ENCODE peak calls at places on chromosomes 2 and 18, in five cellular contexts. T, K, L, J and I are unnamed samples.
A peak's percentile ranks its signal among the peaks of the same experiment; 100 is the strongest.

GRCh38 chr2:161246301-161246700 is 61.9 kb upstream of the PSMD14 start:
- DNase-seq in T (no peak), K (no peak), L (no peak), J (no peak), I (no peak)

GRCh38 chr2:18855027-18855426 is 265.7 kb upstream of the NT5C1B start:
- DNase-seq in T (peak; percentile 27), K (peak; percentile 40), L (no peak), J (no peak), I (no peak)

GRCh38 chr18:63823516-63824219 is 48.5 kb downstream of the SERPINB7 start:
- DNase-seq in T (peak; percentile 51), K (peak; percentile 6), L (peak; percentile 51), J (peak; percentile 28), I (no peak)

GRCh38 chr18:42348722-42349121 is 393.7 kb downstream of the PIK3C3 start:
- DNase-seq in T (no peak), K (no peak), L (no peak), J (no peak), I (no peak)

GRCh38 chr2:95361216-95361980 is 41.1 kb upstream of the FAHD2A start:
- DNase-seq in T (no peak), K (no peak), L (no peak), J (no peak), I (no peak)

GRCh38 chr18:49853436-49853835 is 40.1 kb upstream of the ACAA2 start:
- DNase-seq in T (no peak), K (no peak), L (no peak), J (no peak), I (no peak)

GRCh38 chr2:102473020-102473419 is at the start of gene SLC9A4:
- DNase-seq in T (peak; percentile 59), K (peak; percentile 54), L (no peak), J (peak; percentile 31), I (no peak)

GRCh38 chr18:3151379-3152264 is 68.1 kb downstream of the MYOM1 start:
- DNase-seq in T (peak; percentile 34), K (peak; percentile 54), L (no peak), J (peak; percentile 23), I (peak; percentile 1)

GRCh38 chr2:101717041-101717817 is 19.7 kb downstream of the MAP4K4 start:
- DNase-seq in T (no peak), K (no peak), L (no peak), J (peak; percentile 31), I (no peak)

GRCh38 chr2:226529556-226529955 is 270.1 kb downstream of the IRS1 start:
- DNase-seq in T (no peak), K (no peak), L (no peak), J (no peak), I (no peak)

GRCh38 chr2:109516445-109517117 is 97.2 kb downstream of the SEPTIN10 start:
- DNase-seq in T (peak; percentile 58), K (peak; percentile 21), L (no peak), J (peak; percentile 48), I (no peak)

DNA sequence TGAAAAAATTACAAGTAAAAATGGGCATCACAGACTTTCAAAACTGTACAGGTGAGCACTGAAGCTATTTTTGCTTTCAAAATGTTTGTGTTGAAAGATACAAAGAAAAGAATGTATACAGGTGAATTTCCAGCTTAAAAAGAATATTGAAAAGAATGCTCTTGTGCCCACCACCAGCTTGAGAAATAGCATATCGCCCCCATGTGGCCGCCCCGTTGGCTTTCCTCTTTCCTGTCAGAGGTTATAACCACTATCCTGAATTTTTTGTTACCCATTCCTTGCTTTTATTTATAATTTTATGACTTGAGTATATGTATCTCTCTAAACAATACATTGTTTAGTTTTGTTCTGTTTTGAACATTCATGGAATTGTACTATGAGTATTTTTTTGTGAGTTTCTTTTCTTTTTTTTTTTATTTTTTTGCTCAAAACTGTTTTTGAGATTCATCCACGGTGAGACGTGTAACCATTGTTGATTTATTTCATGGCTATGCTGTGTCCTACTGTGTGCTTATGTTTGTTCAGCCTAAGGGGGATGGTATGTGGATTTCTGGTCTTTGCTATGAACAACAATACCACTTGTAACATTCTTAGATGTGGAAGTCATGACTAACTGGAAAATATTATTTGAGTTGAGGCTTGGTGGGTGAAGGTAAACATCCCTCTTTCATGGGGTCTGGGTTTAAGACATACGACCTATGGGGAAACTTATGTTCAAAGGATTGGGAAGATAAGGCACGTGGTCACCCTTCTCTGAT is 11.6 kb downstream of the TRPM8 start:
- DNase-seq in T (peak; percentile 31), K (peak; percentile 10), L (no peak), J (peak; percentile 16), I (no peak)
- TF ChIP-seq CTCF in T (peak; percentile 57), K (peak; percentile 57), L (peak; percentile 65), J (peak; percentile 33), I (peak; percentile 55)

GRCh38 chr2:25361261-25362048 is 19.7 kb upstream of the DNMT3A start:
- DNase-seq in T (no peak), K (no peak), L (no peak), J (no peak), I (no peak)
- H3K4me3 ChIP-seq in T (peak overlapping the region; percentile 13), K (no peak overlapping the region), L (peak overlapping the region; percentile 23), J (no peak overlapping the region), I (peak overlapping the region; percentile 47)

DNA sequence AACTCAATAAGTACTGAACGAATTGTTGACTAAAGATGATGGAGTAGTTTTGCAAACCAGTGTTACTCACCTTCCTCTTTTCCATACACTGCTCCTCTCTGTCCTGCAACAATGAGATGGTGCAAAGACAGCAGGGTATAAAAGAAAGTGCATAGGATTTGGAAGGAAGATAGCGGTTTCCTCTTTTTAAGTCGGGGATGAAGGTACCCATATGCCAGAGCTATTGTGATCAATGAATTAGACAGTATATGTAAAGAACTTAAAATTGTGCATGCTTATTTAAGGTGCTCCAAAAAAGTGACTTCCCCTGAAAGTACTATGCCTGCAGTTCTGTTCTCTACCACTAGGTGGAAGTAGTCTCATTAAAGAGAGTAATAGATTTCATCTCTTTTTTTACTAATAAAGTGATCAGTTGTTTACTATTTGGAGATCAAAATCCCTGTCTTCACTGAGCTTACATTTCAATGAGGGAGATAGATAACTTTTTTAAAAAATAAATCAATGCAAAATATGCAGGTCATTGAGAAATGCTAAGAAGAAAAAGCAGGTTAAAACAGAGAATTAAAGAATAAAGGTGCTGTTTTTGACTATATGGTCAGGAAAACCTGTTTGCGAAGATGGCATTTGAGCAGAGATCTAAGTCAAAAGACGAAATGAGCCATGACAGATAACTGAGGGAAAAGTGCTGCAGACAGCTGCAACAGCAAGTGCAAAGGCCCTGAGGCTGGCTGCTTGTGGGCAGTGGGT is 339.7 kb upstream of the SLC14A2 start:
- DNase-seq in T (peak; percentile 47), K (peak; percentile 59), L (no peak), J (peak; percentile 31), I (no peak)
- TF ChIP-seq CTCF in T (peak; percentile 76), K (peak; percentile 88), L (peak; percentile 80), J (peak; percentile 97), I (peak; percentile 68)

GRCh38 chr2:227816507-227817274 is 3.0 kb downstream of the CCL20 start:
- DNase-seq in T (no peak), K (peak; percentile 71), L (no peak), J (peak; percentile 71), I (no peak)

GRCh38 chr2:227819398-227819697 is 5.7 kb downstream of the CCL20 start:
- DNase-seq in T (no peak), K (no peak), L (no peak), J (no peak), I (no peak)

GRCh38 chr2:227818569-227819397 is 5.1 kb downstream of the CCL20 start:
- DNase-seq in T (no peak), K (no peak), L (no peak), J (peak; percentile 100), I (no peak)

GRCh38 chr2:227817940-227818568 is 4.4 kb downstream of the CCL20 start:
- DNase-seq in T (peak; percentile 100), K (peak; percentile 100), L (peak; percentile 99), J (peak; percentile 97), I (peak; percentile 100)

DNA sequence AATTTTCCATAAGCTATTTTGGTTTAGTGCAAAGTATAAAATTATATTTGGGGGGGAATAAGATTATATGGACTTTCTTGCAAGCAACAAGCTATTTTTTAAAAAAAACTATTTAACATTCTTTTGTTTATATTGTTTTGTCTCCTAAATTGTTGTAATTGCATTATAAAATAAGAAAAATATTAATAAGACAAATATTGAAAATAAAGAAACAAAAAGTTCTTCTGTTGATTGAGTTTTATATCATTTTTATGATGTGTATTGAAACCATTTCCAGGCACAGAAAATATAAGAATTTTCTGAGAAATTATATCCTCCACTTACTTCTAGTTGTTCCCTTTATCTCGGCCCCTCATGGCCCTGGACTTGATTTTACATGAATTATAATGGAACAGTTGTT is 3.7 kb downstream of the CCL20 start:
- DNase-seq in T (no peak), K (no peak), L (no peak), J (no peak), I (no peak)
- H3K4me3 ChIP-seq in T (no peak overlapping the region), K (no peak overlapping the region), L (no peak overlapping the region), J (no peak overlapping the region), I (no peak overlapping the region)

DNA sequence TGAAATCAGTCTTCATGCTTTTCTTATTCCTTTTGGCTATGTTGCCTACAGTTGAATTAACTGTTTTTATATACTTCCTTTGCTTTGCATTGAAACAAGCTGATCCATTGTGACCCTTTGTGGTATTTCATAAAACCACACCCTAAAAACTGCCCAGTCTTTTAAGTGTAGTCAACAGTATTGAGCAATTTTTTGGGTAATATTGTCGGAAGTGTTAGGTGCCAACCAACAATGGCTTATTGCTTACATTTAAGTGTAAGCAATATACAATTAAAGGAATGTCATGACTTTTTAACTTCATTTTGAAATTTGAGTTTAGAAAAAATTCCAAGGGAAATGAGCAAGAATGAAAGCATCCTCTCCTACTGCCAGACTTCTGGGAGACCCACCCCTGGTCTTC is 174.1 kb downstream of the NEDD4L start:
- DNase-seq in T (peak; percentile 75), K (peak; percentile 67), L (no peak), J (no peak), I (no peak)
- TF ChIP-seq CTCF in T (no peak), K (no peak), L (no peak), J (no peak), I (no peak)

DNA sequence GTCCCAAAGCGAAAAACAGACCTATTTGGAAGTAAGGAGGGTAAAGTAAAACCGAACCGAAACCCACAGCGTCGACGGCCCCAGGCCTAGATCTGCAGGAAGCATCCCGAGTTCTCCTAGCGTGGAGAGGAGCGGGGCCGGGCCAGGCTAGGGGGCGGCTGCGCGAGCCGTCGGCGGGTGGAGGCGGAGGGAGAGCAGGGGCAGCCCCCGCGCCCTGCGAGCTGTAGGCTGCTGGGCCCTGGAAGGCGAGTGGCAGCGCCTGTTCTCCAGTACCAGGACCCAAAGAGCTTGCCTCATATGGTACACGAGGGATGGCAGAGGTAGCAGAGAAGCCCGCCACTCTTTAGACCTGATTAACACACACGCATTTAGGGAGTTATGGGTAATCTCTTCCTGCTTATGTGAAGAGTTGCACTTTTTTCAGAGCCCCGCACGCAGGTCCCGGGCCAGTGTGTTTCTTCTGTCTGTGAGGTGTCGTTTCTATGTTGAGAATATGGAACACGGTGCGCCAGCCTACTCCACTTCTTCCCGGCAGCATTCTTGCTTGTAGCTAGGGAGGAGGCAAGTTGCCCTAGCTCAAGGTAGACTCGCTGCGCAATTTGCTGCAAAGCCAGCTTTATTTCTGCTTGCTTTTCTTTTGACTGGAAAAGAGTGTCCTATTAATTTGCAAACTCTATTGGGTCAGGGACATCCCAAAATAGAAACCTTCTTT is 71.1 kb downstream of the ARHGEF33 start:
- DNase-seq in T (no peak), K (no peak), L (no peak), J (no peak), I (no peak)
- H3K4me3 ChIP-seq in T (peak overlapping the region; percentile 28), K (peak overlapping the region; percentile 34), L (peak overlapping the region; percentile 45), J (no peak overlapping the region), I (peak overlapping the region; percentile 31)